ENCODE peak calls at places on chromosomes 7 and 10, in five cellular contexts. One of them, this sample, is unnamed.

GRCh38 chr7:143046334-143046935 is 5.7 kb upstream of the OR6V1 start:
- DNase-seq in GM23248: no peak
- DNase-seq in hepatocyte: no peak
- DNase-seq in HCT116: no peak
- DNase-seq in PC-3: no peak
- DNase-seq in this sample: no peak

GRCh38 chr10:101394522-101395133 is 40.7 kb downstream of the BTRC start:
- DNase-seq in GM23248: no peak
- DNase-seq in hepatocyte: peak
- DNase-seq in HCT116: no peak
- DNase-seq in PC-3: no peak
- DNase-seq in this sample: no peak

GRCh38 chr10:29392376-29393021 is 103.6 kb downstream of the LYZL1 start:
- DNase-seq in GM23248: peak
- DNase-seq in hepatocyte: peak
- DNase-seq in HCT116: no peak
- DNase-seq in PC-3: peak
- DNase-seq in this sample: no peak

GRCh38 chr10:50623299-50624153 is at the start of gene SGMS1:
- DNase-seq in GM23248: peak
- DNase-seq in hepatocyte: peak
- DNase-seq in HCT116: peak
- DNase-seq in PC-3: peak
- DNase-seq in this sample: peak

GRCh38 chr10:121692626-121693025 is 94.4 kb upstream of the FGFR2 start:
- DNase-seq in GM23248: no peak
- DNase-seq in hepatocyte: no peak
- DNase-seq in HCT116: no peak
- DNase-seq in PC-3: no peak
- DNase-seq in this sample: no peak

GRCh38 chr7:4066626-4067475 is 615.2 kb upstream of the FOXK1 start:
- DNase-seq in GM23248: no peak
- DNase-seq in hepatocyte: no peak
- DNase-seq in HCT116: no peak
- DNase-seq in PC-3: no peak
- DNase-seq in this sample: no peak

GRCh38 chr7:17523813-17524741 is 225.6 kb downstream of the AHR start:
- DNase-seq in GM23248: peak
- DNase-seq in hepatocyte: peak
- DNase-seq in HCT116: no peak
- DNase-seq in PC-3: peak
- DNase-seq in this sample: no peak

GRCh38 chr10:52031771-52032170 is 282.3 kb upstream of the DKK1 start:
- DNase-seq in GM23248: peak
- DNase-seq in hepatocyte: no peak
- DNase-seq in HCT116: no peak
- DNase-seq in PC-3: no peak
- DNase-seq in this sample: no peak

GRCh38 chr10:34254596-34254995 is 560.5 kb downstream of the PARD3 start:
- DNase-seq in GM23248: peak
- DNase-seq in hepatocyte: peak
- DNase-seq in HCT116: peak
- DNase-seq in PC-3: peak
- DNase-seq in this sample: no peak

GRCh38 chr7:46414946-46415345 is 493.9 kb upstream of the IGFBP3 start:
- DNase-seq in GM23248: no peak
- DNase-seq in hepatocyte: no peak
- DNase-seq in HCT116: no peak
- DNase-seq in PC-3: no peak
- DNase-seq in this sample: no peak

GRCh38 chr10:49187950-49188761 is at the start of gene TMEM273:
- DNase-seq in GM23248: no peak
- DNase-seq in hepatocyte: no peak
- DNase-seq in HCT116: no peak
- DNase-seq in PC-3: peak
- DNase-seq in this sample: peak

GRCh38 chr7:2760098-2760889 is 72.3 kb downstream of the AMZ1 start:
- DNase-seq in GM23248: peak
- DNase-seq in hepatocyte: peak
- DNase-seq in HCT116: peak
- DNase-seq in PC-3: peak
- DNase-seq in this sample: no peak

GRCh38 chr10:9302142-9302746 is 1247.8 kb downstream of the GATA3 start:
- DNase-seq in GM23248: peak
- DNase-seq in hepatocyte: peak
- DNase-seq in HCT116: peak
- DNase-seq in PC-3: peak
- DNase-seq in this sample: peak

GRCh38 chr10:18773180-18773579 is 113.9 kb downstream of the ARL5B start:
- DNase-seq in GM23248: no peak
- DNase-seq in hepatocyte: no peak
- DNase-seq in HCT116: no peak
- DNase-seq in PC-3: no peak
- DNase-seq in this sample: no peak

GRCh38 chr10:61758440-61758839 is 95.7 kb downstream of the CABCOCO1 start:
- DNase-seq in GM23248: no peak
- DNase-seq in hepatocyte: no peak
- DNase-seq in HCT116: no peak
- DNase-seq in PC-3: peak
- DNase-seq in this sample: no peak

GRCh38 chr10:99930731-99931550 is 78.8 kb downstream of the DNMBP start:
- DNase-seq in GM23248: no peak
- DNase-seq in hepatocyte: peak
- DNase-seq in HCT116: peak
- DNase-seq in PC-3: peak
- DNase-seq in this sample: no peak

GRCh38 chr7:39969431-39969830 is 19.4 kb downstream of the CDK13 start:
- DNase-seq in GM23248: peak
- DNase-seq in hepatocyte: no peak
- DNase-seq in HCT116: no peak
- DNase-seq in PC-3: no peak
- DNase-seq in this sample: no peak

GRCh38 chr7:69166979-69167516 is 431.2 kb upstream of the AUTS2 start:
- DNase-seq in GM23248: no peak
- DNase-seq in hepatocyte: no peak
- DNase-seq in HCT116: no peak
- DNase-seq in PC-3: no peak
- DNase-seq in this sample: no peak

GRCh38 chr10:133390597-133391248 is 3.2 kb upstream of the MTG1 start:
- DNase-seq in GM23248: no peak
- DNase-seq in hepatocyte: no peak
- DNase-seq in HCT116: no peak
- DNase-seq in PC-3: no peak
- DNase-seq in this sample: no peak

GRCh38 chr7:69782917-69783684 is 184.8 kb downstream of the AUTS2 start:
- DNase-seq in GM23248: peak
- DNase-seq in hepatocyte: peak
- DNase-seq in HCT116: no peak
- DNase-seq in PC-3: no peak
- DNase-seq in this sample: no peak

GRCh38 chr7:103373866-103374643 is 26.6 kb downstream of the PSMC2 start:
- DNase-seq in GM23248: no peak
- DNase-seq in hepatocyte: no peak
- DNase-seq in HCT116: no peak
- DNase-seq in PC-3: no peak
- DNase-seq in this sample: no peak

GRCh38 chr10:22652988-22653431 is 61.4 kb downstream of the PIP4K2A start:
- DNase-seq in GM23248: no peak
- DNase-seq in hepatocyte: no peak
- DNase-seq in HCT116: no peak
- DNase-seq in PC-3: peak
- DNase-seq in this sample: no peak

GRCh38 chr7:29957521-29957920 is 32.1 kb downstream of the SCRN1 start:
- DNase-seq in GM23248: no peak
- DNase-seq in hepatocyte: no peak
- DNase-seq in HCT116: no peak
- DNase-seq in PC-3: no peak
- DNase-seq in this sample: no peak

GRCh38 chr10:71999360-72000072 is 35.3 kb downstream of the CHST3 start:
- DNase-seq in GM23248: peak
- DNase-seq in hepatocyte: peak
- DNase-seq in HCT116: no peak
- DNase-seq in PC-3: no peak
- DNase-seq in this sample: no peak

GRCh38 chr10:12448729-12449391 is 99.5 kb downstream of the CAMK1D start:
- DNase-seq in GM23248: peak
- DNase-seq in hepatocyte: no peak
- DNase-seq in HCT116: peak
- DNase-seq in PC-3: peak
- DNase-seq in this sample: peak

GRCh38 chr7:50584793-50585399 is 19.7 kb upstream of the DDC start:
- DNase-seq in GM23248: no peak
- DNase-seq in hepatocyte: no peak
- DNase-seq in HCT116: no peak
- DNase-seq in PC-3: peak
- DNase-seq in this sample: no peak

GRCh38 chr7:29935111-29935510 is 54.5 kb downstream of the SCRN1 start:
- DNase-seq in GM23248: peak
- DNase-seq in hepatocyte: no peak
- DNase-seq in HCT116: no peak
- DNase-seq in PC-3: peak
- DNase-seq in this sample: no peak

GRCh38 chr7:32427769-32428291 is 62.4 kb downstream of the LSM5 start:
- DNase-seq in GM23248: peak
- DNase-seq in hepatocyte: peak
- DNase-seq in HCT116: peak
- DNase-seq in PC-3: peak
- DNase-seq in this sample: no peak

GRCh38 chr7:127396184-127396583 is 3.7 kb upstream of the ZNF800 start:
- DNase-seq in GM23248: peak
- DNase-seq in hepatocyte: no peak
- DNase-seq in HCT116: no peak
- DNase-seq in PC-3: no peak
- DNase-seq in this sample: peak

GRCh38 chr10:7412482-7413251 is 1.8 kb upstream of the SFMBT2 start:
- DNase-seq in GM23248: peak
- DNase-seq in hepatocyte: peak
- DNase-seq in HCT116: no peak
- DNase-seq in PC-3: no peak
- DNase-seq in this sample: no peak
- H3K4me3 ChIP-seq in GM23248: no peak
- H3K4me3 ChIP-seq in hepatocyte: no peak
- H3K4me3 ChIP-seq in HCT116: no peak
- H3K4me3 ChIP-seq in PC-3: no peak
- H3K4me3 ChIP-seq in this sample: no peak

GRCh38 chr7:147833549-147833948 is 757.0 kb upstream of the C7orf33 start:
- DNase-seq in GM23248: no peak
- DNase-seq in hepatocyte: no peak
- DNase-seq in HCT116: no peak
- DNase-seq in PC-3: no peak
- DNase-seq in this sample: no peak
- TF ChIP-seq EZH2phosphoT487 in GM23248: no peak
- TF ChIP-seq EZH2phosphoT487 in hepatocyte: no peak
- TF ChIP-seq EZH2phosphoT487 in HCT116: no peak
- TF ChIP-seq EZH2phosphoT487 in PC-3: no peak
- TF ChIP-seq EZH2phosphoT487 in this sample: no peak

GRCh38 chr10:46542567-46543323 is 13.7 kb downstream of the GPRIN2 start:
- DNase-seq in GM23248: no peak
- DNase-seq in hepatocyte: no peak
- DNase-seq in HCT116: no peak
- DNase-seq in PC-3: no peak
- DNase-seq in this sample: no peak

GRCh38 chr10:46544989-46545791 is 11.3 kb downstream of the GPRIN2 start:
- DNase-seq in GM23248: peak
- DNase-seq in hepatocyte: no peak
- DNase-seq in HCT116: peak
- DNase-seq in PC-3: peak
- DNase-seq in this sample: no peak

GRCh38 chr10:46541735-46542566 is 14.5 kb downstream of the GPRIN2 start:
- DNase-seq in GM23248: no peak
- DNase-seq in hepatocyte: no peak
- DNase-seq in HCT116: no peak
- DNase-seq in PC-3: no peak
- DNase-seq in this sample: no peak

GRCh38 chr10:46541017-46541661 is 15.3 kb downstream of the GPRIN2 start:
- DNase-seq in GM23248: peak
- DNase-seq in hepatocyte: peak
- DNase-seq in HCT116: no peak
- DNase-seq in PC-3: no peak
- DNase-seq in this sample: no peak

DNA sequence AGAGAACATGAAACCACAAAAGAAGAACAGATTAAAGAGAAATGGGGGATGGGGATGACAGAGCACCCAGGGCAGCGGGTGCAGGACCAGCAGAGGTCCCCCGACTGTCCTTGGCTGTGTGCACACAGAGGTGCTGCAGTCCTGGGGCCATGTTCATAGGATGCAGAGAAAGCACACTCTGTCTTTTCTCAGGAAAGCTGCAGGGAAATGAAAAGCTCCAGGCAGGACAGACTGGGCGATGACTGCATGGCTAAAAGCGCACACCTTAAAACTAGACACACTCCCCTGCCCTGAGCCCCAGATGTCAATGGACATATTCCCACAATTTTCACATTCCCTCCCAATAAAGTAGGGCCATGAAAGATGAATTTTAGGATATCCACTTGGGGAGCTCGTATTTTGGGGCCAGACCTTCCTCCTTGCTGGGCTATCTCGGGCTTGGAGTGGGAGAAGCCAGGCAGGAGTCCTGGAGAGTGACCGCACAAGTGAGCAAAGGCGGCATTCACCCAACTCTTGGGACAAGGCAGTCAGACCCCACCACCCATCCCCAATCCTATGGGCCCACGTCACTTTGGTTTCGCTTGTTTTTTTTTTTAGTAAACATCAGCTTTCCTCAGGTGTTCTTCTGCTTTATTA is 13.0 kb downstream of the GPRIN2 start:
- DNase-seq in GM23248: no peak
- DNase-seq in hepatocyte: no peak
- DNase-seq in HCT116: no peak
- DNase-seq in PC-3: no peak
- DNase-seq in this sample: no peak
- TF ChIP-seq EZH2 in GM23248: no peak
- TF ChIP-seq EZH2 in hepatocyte: no peak
- TF ChIP-seq EZH2 in HCT116: no peak
- TF ChIP-seq EZH2 in PC-3: no peak
- TF ChIP-seq EZH2 in this sample: no peak

GRCh38 chr10:103581499-103581898 is 88.0 kb downstream of the NEURL1 start:
- DNase-seq in GM23248: no peak
- DNase-seq in hepatocyte: no peak
- DNase-seq in HCT116: no peak
- DNase-seq in PC-3: no peak
- DNase-seq in this sample: no peak
- H3K4me3 ChIP-seq in GM23248: no peak
- H3K4me3 ChIP-seq in hepatocyte: no peak
- H3K4me3 ChIP-seq in HCT116: no peak
- H3K4me3 ChIP-seq in PC-3: no peak
- H3K4me3 ChIP-seq in this sample: no peak

GRCh38 chr7:27635728-27636127 is 27.0 kb downstream of the HIBADH start:
- DNase-seq in GM23248: no peak
- DNase-seq in hepatocyte: no peak
- DNase-seq in HCT116: no peak
- DNase-seq in PC-3: no peak
- DNase-seq in this sample: no peak
- TF ChIP-seq EZH2phosphoT487 in GM23248: no peak
- TF ChIP-seq EZH2phosphoT487 in hepatocyte: no peak
- TF ChIP-seq EZH2phosphoT487 in HCT116: no peak
- TF ChIP-seq EZH2phosphoT487 in PC-3: no peak
- TF ChIP-seq EZH2phosphoT487 in this sample: no peak

GRCh38 chr7:129780257-129781127 is 169.0 kb downstream of the NRF1 start:
- DNase-seq in GM23248: peak
- DNase-seq in hepatocyte: peak
- DNase-seq in HCT116: peak
- DNase-seq in PC-3: peak
- DNase-seq in this sample: peak
- TF ChIP-seq EZH2 in GM23248: no peak
- TF ChIP-seq EZH2 in hepatocyte: peak
- TF ChIP-seq EZH2 in HCT116: no peak
- TF ChIP-seq EZH2 in PC-3: no peak
- TF ChIP-seq EZH2 in this sample: no peak

GRCh38 chr7:27130540-27131389 is at the start of gene HOXA4:
- DNase-seq in GM23248: peak
- DNase-seq in hepatocyte: peak
- DNase-seq in HCT116: no peak
- DNase-seq in PC-3: peak
- DNase-seq in this sample: no peak
- H3K4me3 ChIP-seq in GM23248: peak
- H3K4me3 ChIP-seq in hepatocyte: peak
- H3K4me3 ChIP-seq in HCT116: peak
- H3K4me3 ChIP-seq in PC-3: peak
- H3K4me3 ChIP-seq in this sample: no peak